ENCODE peak calls at places on chromosomes 16 and 17, in seven cellular contexts. W, I, S, U, L, A and E are unnamed samples.

GRCh38 chr16:31842864-31843263 is 30.7 kb upstream of the ZNF267 start:
- DNase-seq in I (no peak), S (no peak), L (no peak), A (no peak), U (no peak), W (no peak), E (no peak)

GRCh38 chr16:56606071-56606687 is 2.2 kb upstream of the MT2A start:
- DNase-seq in U (no peak), A (no peak), L (no peak), S (no peak), W (no peak), I (no peak), E (no peak)

GRCh38 chr17:81854974-81855774 is 5.2 kb downstream of the P4HB start:
- DNase-seq in I (no peak), W (no peak), A (no peak), U (no peak), L (no peak), S (peak), E (no peak)

GRCh38 chr16:54928016-54928356 is 2.7 kb upstream of the IRX5 start:
- DNase-seq in A (no peak), W (no peak), L (no peak), S (no peak), I (no peak), U (peak), E (no peak)

GRCh38 chr17:81422776-81423697 is 27.8 kb downstream of the BAHCC1 start:
- DNase-seq in A (peak), S (no peak), L (no peak), I (no peak), W (peak), U (no peak), E (peak)

GRCh38 chr16:31042866-31043265 is 9.5 kb downstream of the STX4 start:
- DNase-seq in I (no peak), U (no peak), A (no peak), L (no peak), S (no peak), W (no peak), E (no peak)

GRCh38 chr16:24962747-24963146 is 52.4 kb downstream of the ARHGAP17 start:
- DNase-seq in I (no peak), W (no peak), U (no peak), S (no peak), A (no peak), L (no peak), E (no peak)

GRCh38 chr17:19579867-19580565 is 46.4 kb downstream of the SLC47A1 start:
- DNase-seq in W (no peak), S (no peak), A (no peak), L (no peak), U (no peak), I (no peak), E (no peak)

GRCh38 chr16:72677662-72678447 is 370.1 kb downstream of the ZFHX3 start:
- DNase-seq in W (no peak), U (no peak), A (peak), L (no peak), I (no peak), S (no peak), E (no peak)

GRCh38 chr17:51045616-51046526 is 74.8 kb downstream of the SPAG9 start:
- DNase-seq in W (no peak), I (peak), L (no peak), S (no peak), A (no peak), U (no peak), E (no peak)

GRCh38 chr16:19140392-19140791 is 26.6 kb downstream of the ITPRIPL2 start:
- DNase-seq in A (no peak), S (no peak), I (no peak), U (no peak), L (no peak), W (no peak), E (no peak)

GRCh38 chr16:12729448-12729847 is 74.2 kb downstream of the CPPED1 start:
- DNase-seq in I (no peak), U (no peak), S (no peak), A (no peak), W (no peak), L (no peak), E (peak)

GRCh38 chr17:41617698-41618097 is 5.1 kb upstream of the KRT16 start:
- DNase-seq in W (peak), U (no peak), A (no peak), S (no peak), I (no peak), L (no peak), E (no peak)

GRCh38 chr17:81570896-81571453 is 18.8 kb upstream of the FAAP100 start:
- DNase-seq in W (no peak), U (no peak), A (no peak), L (no peak), S (no peak), I (no peak), E (no peak)

GRCh38 chr17:81280571-81280970 is 14.5 kb downstream of the SLC38A10 start:
- DNase-seq in A (no peak), S (no peak), U (no peak), W (no peak), L (no peak), I (no peak), E (no peak)

GRCh38 chr17:73667184-73667959 is 23.1 kb upstream of the SDK2 start:
- DNase-seq in U (no peak), S (no peak), W (no peak), I (no peak), L (no peak), A (no peak), E (no peak)

GRCh38 chr17:39339272-39339671 is 62.2 kb downstream of the FBXL20 start:
- DNase-seq in I (no peak), U (no peak), S (no peak), W (no peak), L (no peak), A (no peak), E (no peak)

GRCh38 chr17:21170829-21171228 is 43.1 kb downstream of the TMEM11 start:
- DNase-seq in W (no peak), S (no peak), I (no peak), U (no peak), L (no peak), A (no peak), E (no peak)

GRCh38 chr17:72264682-72265405 is 144.0 kb downstream of the SOX9 start:
- DNase-seq in S (no peak), I (no peak), W (no peak), A (no peak), U (no peak), L (no peak), E (no peak)

GRCh38 chr16:1481906-1482835 is 6.6 kb downstream of the PTX4 start:
- DNase-seq in U (no peak), L (no peak), A (no peak), I (no peak), S (no peak), W (no peak), E (peak)

GRCh38 chr16:15857779-15858560 is 1.1 kb upstream of the MYH11 start:
- DNase-seq in S (peak), U (no peak), I (no peak), L (no peak), W (no peak), A (no peak), E (no peak)

GRCh38 chr16:10984509-10984908 is 40.1 kb downstream of the CLEC16A start:
- DNase-seq in U (no peak), A (peak), S (no peak), I (no peak), W (no peak), L (no peak), E (no peak)

GRCh38 chr16:74480150-74481029 is 59.1 kb upstream of the CLEC18B start:
- DNase-seq in I (no peak), A (no peak), W (no peak), L (no peak), S (no peak), U (no peak), E (peak)

GRCh38 chr16:27708651-27709050 is 158.7 kb downstream of the KATNIP start:
- DNase-seq in A (no peak), U (no peak), W (no peak), I (no peak), L (no peak), S (no peak), E (no peak)

GRCh38 chr16:11052080-11052808 is 107.9 kb downstream of the CLEC16A start:
- DNase-seq in I (no peak), S (no peak), U (no peak), A (no peak), L (no peak), W (no peak), E (no peak)

GRCh38 chr17:75390982-75391381 is 14.5 kb downstream of the GRB2 start:
- DNase-seq in W (no peak), I (no peak), U (no peak), A (no peak), L (no peak), S (no peak), E (no peak)

GRCh38 chr17:45930420-45930951 is 36.1 kb downstream of the MAPT start:
- DNase-seq in S (no peak), W (no peak), U (no peak), A (no peak), L (no peak), I (no peak), E (no peak)

GRCh38 chr16:9033125-9033830 is 58.2 kb upstream of the HAPSTR1 start:
- DNase-seq in W (peak), L (no peak), U (no peak), I (peak), A (no peak), S (peak), E (no peak)